ENCODE peak calls at places on chromosome 15, in nine cellular contexts. G is cardiac muscle cell; S is CD8-positive, alpha-beta T cell; U is HCT116; W is left lung; D is fibroblast of lung; N is gastrocnemius medialis; Z is effector memory CD4-positive, alpha-beta T cell; C is upper lobe of right lung. E is an unnamed sample. For H3K4me1, the result is how much of the 10 kb centered on the place peaks cover.

GRCh38 chr15:99976000-99976399 is 242.8 kb upstream of the LYSMD4 start:
- DNase-seq in S (no peak), C (no peak), D (no peak), N (no peak), U (no peak), Z (no peak), W (peak), G (no peak), E (no peak)

GRCh38 chr15:40051616-40052415 is 12.8 kb upstream of the SRP14 start:
- DNase-seq in S (no peak), Z (no peak), D (no peak), G (no peak), U (no peak), N (no peak), W (no peak), C (no peak), E (no peak)

GRCh38 chr15:62641782-62642181 is 400.8 kb upstream of the TPM1 start:
- DNase-seq in S (no peak), Z (no peak), W (no peak), N (no peak), D (no peak), G (peak), C (no peak), U (no peak), E (no peak)

GRCh38 chr15:33671456-33671855 is 296.8 kb upstream of the CHRM5 start:
- DNase-seq in N (no peak), G (no peak), D (no peak), S (no peak), C (no peak), Z (no peak), U (no peak), W (no peak), E (no peak)

GRCh38 chr15:60408438-60409105 is 10.8 kb upstream of the ANXA2 start:
- DNase-seq in N (no peak), S (no peak), Z (no peak), W (no peak), G (peak), D (peak), C (no peak), U (no peak), E (peak)

GRCh38 chr15:62482715-62483429 is 317.8 kb upstream of the C2CD4B start:
- DNase-seq in N (no peak), D (peak), Z (no peak), C (no peak), U (peak), S (no peak), W (no peak), G (peak), E (no peak)

GRCh38 chr15:63930034-63930433 is 96.3 kb upstream of the HERC1 start:
- DNase-seq in N (no peak), S (no peak), W (no peak), U (no peak), D (no peak), Z (no peak), G (no peak), C (no peak), E (no peak)

GRCh38 chr15:87368511-87368910 is 888.0 kb downstream of the NTRK3 start:
- DNase-seq in N (no peak), G (peak), S (no peak), W (no peak), Z (no peak), D (peak), C (no peak), U (no peak), E (no peak)

GRCh38 chr15:98650871-98651481 is 2.6 kb downstream of the IGF1R start:
- DNase-seq in W (no peak), G (peak), D (peak), U (no peak), N (no peak), S (peak), Z (no peak), C (no peak), E (peak)

GRCh38 chr15:32682569-32682968 is 35.2 kb upstream of the GREM1 start:
- DNase-seq in D (peak), N (no peak), Z (no peak), C (no peak), U (no peak), W (no peak), G (peak), S (no peak), E (no peak)

GRCh38 chr15:48721061-48721810 is 75.7 kb upstream of the FBN1 start:
- DNase-seq in S (no peak), G (no peak), W (no peak), U (no peak), D (peak), C (no peak), Z (no peak), N (no peak), E (no peak)

GRCh38 chr15:83378921-83379561 is 68.1 kb upstream of the SH3GL3 start:
- DNase-seq in S (no peak), C (no peak), W (no peak), Z (no peak), G (peak), D (no peak), N (no peak), U (peak), E (no peak)

GRCh38 chr15:42091753-42092665 is 2.4 kb downstream of the PLA2G4D start:
- DNase-seq in W (no peak), G (no peak), D (no peak), U (peak), N (no peak), C (no peak), S (no peak), Z (no peak), E (no peak)

GRCh38 chr15:91021516-91022074 is 799 bp downstream of the VPS33B start:
- DNase-seq in G (peak), C (no peak), D (peak), Z (no peak), N (no peak), U (no peak), W (no peak), S (no peak), E (no peak)

GRCh38 chr15:96327155-96327741 is 3.3 kb upstream of the NR2F2 start:
- DNase-seq in U (peak), C (no peak), Z (no peak), W (no peak), D (peak), G (peak), S (no peak), N (no peak), E (peak)

GRCh38 chr15:90994059-90994416 is 297 bp downstream of the PRC1 start:
- DNase-seq in D (peak), G (no peak), C (peak), N (no peak), W (peak), Z (no peak), S (peak), U (no peak), E (no peak)

GRCh38 chr15:76668900-76669299 is 236.2 kb downstream of the SCAPER start:
- DNase-seq in N (no peak), Z (no peak), U (no peak), S (no peak), C (no peak), W (no peak), G (no peak), D (no peak), E (no peak)

GRCh38 chr15:60003243-60004018 is 680 bp upstream of the FOXB1 start:
- DNase-seq in U (no peak), N (no peak), G (no peak), S (no peak), Z (no peak), C (no peak), W (no peak), D (no peak), E (no peak)

GRCh38 chr15:70427120-70427519 is 329.4 kb upstream of the TLE3 start:
- DNase-seq in S (no peak), U (no peak), G (peak), C (no peak), Z (no peak), W (no peak), N (no peak), D (no peak), E (no peak)

GRCh38 chr15:57025264-57025939 is 107.0 kb downstream of the TCF12 start:
- DNase-seq in S (no peak), U (no peak), Z (no peak), C (no peak), N (no peak), D (peak), G (peak), W (no peak), E (no peak)

GRCh38 chr15:68430471-68431036 is 1.4 kb downstream of the ITGA11 start:
- DNase-seq in W (no peak), U (no peak), D (no peak), N (no peak), Z (no peak), G (no peak), S (no peak), C (no peak), E (no peak)

GRCh38 chr15:64038878-64039277 is 7.4 kb downstream of the DAPK2 start:
- DNase-seq in G (no peak), W (no peak), Z (no peak), S (no peak), U (no peak), C (no peak), D (no peak), N (no peak), E (no peak)

GRCh38 chr15:89486726-89487050 is 9.7 kb downstream of the RHCG start:
- DNase-seq in U (no peak), W (peak), G (peak), N (no peak), C (peak), Z (no peak), D (no peak), S (peak), E (no peak)

GRCh38 chr15:85010472-85011209 is 29.0 kb downstream of the PDE8A start:
- DNase-seq in G (peak), U (no peak), N (no peak), S (no peak), Z (no peak), W (no peak), D (no peak), C (no peak), E (peak)

GRCh38 chr15:51403072-51403878 is 61.8 kb downstream of the GLDN start:
- DNase-seq in U (peak), D (peak), C (no peak), G (peak), N (no peak), W (no peak), Z (no peak), S (no peak), E (peak)

GRCh38 chr15:51398676-51399075 is 57.2 kb downstream of the GLDN start:
- DNase-seq in C (no peak), S (no peak), U (no peak), N (no peak), W (no peak), D (no peak), Z (no peak), G (no peak), E (no peak)

GRCh38 chr15:51401872-51402517 is 60.5 kb downstream of the GLDN start:
- DNase-seq in S (no peak), G (peak), N (no peak), D (peak), C (peak), Z (no peak), W (peak), U (no peak), E (peak)

GRCh38 chr15:51403946-51404695 is 62.7 kb downstream of the GLDN start:
- DNase-seq in D (no peak), Z (no peak), S (no peak), W (no peak), G (no peak), N (no peak), C (no peak), U (no peak), E (no peak)

GRCh38 chr15:51401065-51401780 is 59.8 kb downstream of the GLDN start:
- DNase-seq in D (no peak), Z (no peak), S (no peak), W (no peak), N (no peak), U (no peak), G (no peak), C (no peak), E (no peak)
- H3K4me1 ChIP-seq in D (under half), Z (under half), S (under half), W (under half), N (under half), U (under half), G (under half), C (under half), E (under half)

DNA sequence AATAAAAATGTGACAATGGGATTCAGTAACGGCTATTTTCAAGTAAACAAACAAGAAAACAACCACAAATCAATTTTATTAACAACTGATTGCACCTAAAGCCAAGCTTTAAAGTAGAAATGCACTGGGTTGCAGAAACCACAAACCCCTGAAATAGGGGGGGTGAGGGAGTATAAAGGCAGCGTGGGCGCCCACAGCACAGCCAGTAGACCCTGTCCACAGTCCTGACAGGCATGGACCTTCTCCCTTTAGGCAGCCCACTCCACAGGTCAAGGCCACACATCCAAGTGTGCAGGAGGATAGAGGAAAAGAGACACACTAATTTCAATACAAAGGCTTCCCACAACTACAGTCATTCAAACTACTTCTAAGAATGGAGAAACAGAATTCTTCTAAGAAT is 48.8 kb downstream of the CHSY1 start:
- DNase-seq in C (no peak), D (no peak), Z (no peak), U (no peak), W (no peak), G (no peak), N (no peak), S (no peak), E (no peak)
- H3K4me1 ChIP-seq in C (half or more), D (under half), Z (under half), U (under half), W (under half), G (half or more), N (under half), S (half or more), E (under half)

GRCh38 chr15:92097473-92098178 is 244.1 kb downstream of the SLCO3A1 start:
- DNase-seq in U (peak), C (no peak), N (no peak), G (peak), W (no peak), D (peak), Z (no peak), S (peak), E (peak)
- H3K4me1 ChIP-seq in U (under half), C (under half), N (under half), G (under half), W (under half), D (under half), Z (under half), S (under half), E (under half)

DNA sequence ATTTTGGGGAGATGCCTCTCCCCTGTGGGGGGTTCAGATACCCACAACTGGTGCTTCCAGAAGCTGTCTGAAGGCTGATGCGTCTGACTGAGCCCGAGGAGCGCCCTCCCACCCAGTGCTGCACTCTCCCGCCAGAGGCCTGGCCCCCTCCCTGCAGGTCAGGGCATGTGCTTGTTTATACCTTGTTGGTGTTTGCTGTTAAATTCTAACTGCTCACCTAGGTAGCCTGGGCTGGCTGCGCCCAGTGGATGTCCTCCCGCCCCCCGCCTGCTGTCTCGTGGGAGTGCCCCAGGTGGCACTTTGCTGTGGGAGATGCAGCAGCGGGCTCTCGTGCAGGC is 12.9 kb downstream of the KLF13 start:
- DNase-seq in S (no peak), N (no peak), Z (no peak), D (no peak), C (no peak), G (no peak), W (no peak), U (no peak), E (no peak)
- H3K4me1 ChIP-seq in S (half or more), N (half or more), Z (half or more), D (under half), C (half or more), G (under half), W (half or more), U (under half), E (under half)